ENCODE peak calls at places on chromosomes 3 and 15, in nine cellular contexts. I, G, M, K, H, S, B, Z and Q are unnamed samples.

GRCh38 chr3:21795863-21796392 is 44.9 kb upstream of the ZNF385D start:
- DNase-seq in I (no peak), G (no peak), M (no peak), K (no peak), H (no peak), S (peak), B (no peak), Z (no peak), Q (no peak)

GRCh38 chr15:80081390-80081789 is 21.9 kb downstream of the ZFAND6 start:
- DNase-seq in I (no peak), G (no peak), M (no peak), K (no peak), H (no peak), S (no peak), B (no peak), Z (no peak), Q (no peak)

GRCh38 chr15:25800761-25801515 is 62.2 kb downstream of the ATP10A start:
- DNase-seq in I (no peak), G (no peak), M (no peak), K (no peak), H (no peak), S (no peak), B (no peak), Z (no peak), Q (no peak)

GRCh38 chr15:49041406-49041805 is 4.8 kb downstream of the SECISBP2L start:
- DNase-seq in I (peak), G (no peak), M (no peak), K (no peak), H (no peak), S (no peak), B (no peak), Z (no peak), Q (no peak)

GRCh38 chr3:176141837-176142236 is 1055.4 kb downstream of the TBL1XR1 start:
- DNase-seq in I (no peak), G (no peak), M (no peak), K (no peak), H (no peak), S (no peak), B (no peak), Z (no peak), Q (no peak)

GRCh38 chr15:39584662-39585393 is 3.9 kb downstream of the THBS1 start:
- DNase-seq in I (peak), G (no peak), M (no peak), K (no peak), H (no peak), S (peak), B (no peak), Z (no peak), Q (no peak)

GRCh38 chr3:123098411-123099330 is 31.8 kb downstream of the PDIA5 start:
- DNase-seq in I (peak), G (no peak), M (peak), K (no peak), H (no peak), S (no peak), B (no peak), Z (no peak), Q (no peak)

GRCh38 chr3:32733631-32734229 is 48.7 kb downstream of the CNOT10 start:
- DNase-seq in I (peak), G (peak), M (peak), K (no peak), H (no peak), S (peak), B (peak), Z (no peak), Q (no peak)

GRCh38 chr3:114645392-114645791 is 351.6 kb downstream of the TIGIT start:
- DNase-seq in I (peak), G (no peak), M (no peak), K (no peak), H (no peak), S (no peak), B (no peak), Z (no peak), Q (no peak)

GRCh38 chr15:26011916-26012315 is 148.8 kb upstream of the ATP10A start:
- DNase-seq in I (no peak), G (no peak), M (no peak), K (no peak), H (no peak), S (no peak), B (no peak), Z (no peak), Q (no peak)

GRCh38 chr3:101387351-101387750 is 67.0 kb upstream of the IMPG2 start:
- DNase-seq in I (no peak), G (no peak), M (no peak), K (no peak), H (no peak), S (no peak), B (no peak), Z (no peak), Q (no peak)

GRCh38 chr3:187626581-187626980 is 43.6 kb downstream of the SST start:
- DNase-seq in I (no peak), G (no peak), M (no peak), K (no peak), H (no peak), S (no peak), B (no peak), Z (no peak), Q (no peak)

GRCh38 chr3:129574206-129574605 is 31.2 kb downstream of the H1-8 start:
- DNase-seq in I (no peak), G (no peak), M (no peak), K (no peak), H (no peak), S (no peak), B (no peak), Z (no peak), Q (no peak)

GRCh38 chr3:75906555-75907112 is 121.3 kb upstream of the ZNF717 start:
- DNase-seq in I (no peak), G (no peak), M (peak), K (no peak), H (peak), S (peak), B (peak), Z (peak), Q (peak)

GRCh38 chr3:11820540-11821041 is 26.1 kb downstream of the TAMM41 start:
- DNase-seq in I (peak), G (no peak), M (no peak), K (peak), H (no peak), S (peak), B (peak), Z (no peak), Q (no peak)

GRCh38 chr15:57321973-57322601 is 54.2 kb upstream of the CGNL1 start:
- DNase-seq in I (no peak), G (no peak), M (no peak), K (no peak), H (no peak), S (no peak), B (no peak), Z (no peak), Q (no peak)

GRCh38 chr3:138180375-138181029 is 5.8 kb upstream of the DBR1 start:
- DNase-seq in I (peak), G (no peak), M (no peak), K (peak), H (no peak), S (peak), B (peak), Z (no peak), Q (no peak)

GRCh38 chr3:58551636-58552180 is 14.7 kb upstream of the ACOX2 start:
- DNase-seq in I (no peak), G (no peak), M (no peak), K (no peak), H (no peak), S (no peak), B (no peak), Z (no peak), Q (no peak)

GRCh38 chr3:81995334-81995733 is 233.9 kb upstream of the GBE1 start:
- DNase-seq in I (no peak), G (no peak), M (no peak), K (no peak), H (no peak), S (peak), B (no peak), Z (no peak), Q (no peak)

GRCh38 chr3:48492461-48493202 is 11.3 kb downstream of the SHISA5 start:
- DNase-seq in I (peak), G (no peak), M (no peak), K (no peak), H (no peak), S (peak), B (no peak), Z (no peak), Q (no peak)

GRCh38 chr15:97140216-97140615 is 809.7 kb downstream of the NR2F2 start:
- DNase-seq in I (no peak), G (no peak), M (no peak), K (no peak), H (no peak), S (no peak), B (no peak), Z (no peak), Q (no peak)

GRCh38 chr15:91118796-91119590 is 18.9 kb downstream of the SV2B start:
- DNase-seq in I (no peak), G (no peak), M (no peak), K (no peak), H (no peak), S (no peak), B (no peak), Z (no peak), Q (no peak)

GRCh38 chr3:108071394-108071793 is 19.4 kb downstream of the CD47 start:
- DNase-seq in I (no peak), G (no peak), M (no peak), K (no peak), H (no peak), S (no peak), B (no peak), Z (no peak), Q (no peak)

GRCh38 chr3:195896361-195897080 is 11.8 kb downstream of the TNK2 start:
- DNase-seq in I (peak), G (no peak), M (peak), K (no peak), H (peak), S (peak), B (no peak), Z (no peak), Q (peak)